ENCODE peak calls at places on chromosomes 7 and 10, in six cellular contexts. One of them, this sample, is unnamed. For H3K4me1, the result is how much of the 10 kb centered on the place peaks cover.

GRCh38 chr7:25098096-25099046 is 26.7 kb downstream of the CYCS start:
- DNase-seq in hepatocyte: peak
- DNase-seq in PC-3: peak
- DNase-seq in stomach: peak
- DNase-seq in Peyer's patch: peak
- DNase-seq in vagina: no peak
- DNase-seq in this sample: no peak

GRCh38 chr10:32253300-32253699 is 93.7 kb downstream of the EPC1 start:
- DNase-seq in stomach: peak
- DNase-seq in PC-3: peak
- DNase-seq in vagina: no peak
- DNase-seq in hepatocyte: peak
- DNase-seq in Peyer's patch: peak
- DNase-seq in this sample: no peak

GRCh38 chr7:12431886-12432285 is 28.2 kb upstream of the VWDE start:
- DNase-seq in hepatocyte: peak
- DNase-seq in vagina: no peak
- DNase-seq in Peyer's patch: no peak
- DNase-seq in PC-3: peak
- DNase-seq in stomach: peak
- DNase-seq in this sample: no peak

GRCh38 chr10:102322914-102323313 is 72.6 kb upstream of the NFKB2 start:
- DNase-seq in PC-3: no peak
- DNase-seq in stomach: no peak
- DNase-seq in Peyer's patch: peak
- DNase-seq in vagina: no peak
- DNase-seq in hepatocyte: no peak
- DNase-seq in this sample: no peak

GRCh38 chr10:45483002-45483401 is 109.0 kb downstream of the ALOX5 start:
- DNase-seq in Peyer's patch: no peak
- DNase-seq in vagina: no peak
- DNase-seq in hepatocyte: no peak
- DNase-seq in stomach: no peak
- DNase-seq in PC-3: no peak
- DNase-seq in this sample: no peak

GRCh38 chr10:8316284-8316683 is 261.8 kb downstream of the GATA3 start:
- DNase-seq in stomach: no peak
- DNase-seq in Peyer's patch: no peak
- DNase-seq in vagina: no peak
- DNase-seq in PC-3: no peak
- DNase-seq in hepatocyte: no peak
- DNase-seq in this sample: no peak

GRCh38 chr10:51685768-51686167 is 13.6 kb downstream of the CSTF2T start:
- DNase-seq in PC-3: peak
- DNase-seq in hepatocyte: no peak
- DNase-seq in Peyer's patch: no peak
- DNase-seq in stomach: no peak
- DNase-seq in vagina: no peak
- DNase-seq in this sample: no peak

GRCh38 chr10:110487411-110488123 is 10.1 kb upstream of the DUSP5 start:
- DNase-seq in Peyer's patch: no peak
- DNase-seq in stomach: no peak
- DNase-seq in hepatocyte: no peak
- DNase-seq in PC-3: peak
- DNase-seq in vagina: no peak
- DNase-seq in this sample: no peak

GRCh38 chr10:62106929-62107519 is 161.6 kb downstream of the RTKN2 start:
- DNase-seq in stomach: no peak
- DNase-seq in hepatocyte: no peak
- DNase-seq in Peyer's patch: no peak
- DNase-seq in PC-3: no peak
- DNase-seq in vagina: no peak
- DNase-seq in this sample: no peak

GRCh38 chr10:14648042-14648765 is 126.5 kb downstream of the FAM107B start:
- DNase-seq in PC-3: no peak
- DNase-seq in vagina: peak
- DNase-seq in stomach: peak
- DNase-seq in Peyer's patch: peak
- DNase-seq in hepatocyte: peak
- DNase-seq in this sample: no peak

GRCh38 chr7:73778801-73779389 is 8.8 kb upstream of the CLDN3 start:
- DNase-seq in stomach: no peak
- DNase-seq in PC-3: no peak
- DNase-seq in Peyer's patch: peak
- DNase-seq in vagina: no peak
- DNase-seq in hepatocyte: no peak
- DNase-seq in this sample: no peak

GRCh38 chr10:119742988-119743646 is 17.3 kb downstream of the INPP5F start:
- DNase-seq in hepatocyte: peak
- DNase-seq in stomach: no peak
- DNase-seq in Peyer's patch: no peak
- DNase-seq in PC-3: no peak
- DNase-seq in vagina: no peak
- DNase-seq in this sample: no peak

GRCh38 chr10:85724215-85724614 is 642.4 kb downstream of the GRID1 start:
- DNase-seq in PC-3: no peak
- DNase-seq in vagina: no peak
- DNase-seq in Peyer's patch: no peak
- DNase-seq in hepatocyte: no peak
- DNase-seq in stomach: no peak
- DNase-seq in this sample: no peak

GRCh38 chr7:44920119-44920518 is 34.8 kb upstream of the PURB start:
- DNase-seq in vagina: no peak
- DNase-seq in stomach: no peak
- DNase-seq in Peyer's patch: no peak
- DNase-seq in PC-3: no peak
- DNase-seq in hepatocyte: no peak
- DNase-seq in this sample: no peak

GRCh38 chr7:143250822-143251221 is 12.4 kb upstream of the GSTK1 start:
- DNase-seq in stomach: no peak
- DNase-seq in Peyer's patch: no peak
- DNase-seq in hepatocyte: no peak
- DNase-seq in vagina: no peak
- DNase-seq in PC-3: no peak
- DNase-seq in this sample: no peak

GRCh38 chr7:157479326-157479725 is 142.5 kb downstream of the DNAJB6 start:
- DNase-seq in stomach: no peak
- DNase-seq in PC-3: no peak
- DNase-seq in vagina: no peak
- DNase-seq in Peyer's patch: no peak
- DNase-seq in hepatocyte: no peak
- DNase-seq in this sample: no peak

GRCh38 chr7:157475601-157476000 is 138.8 kb downstream of the DNAJB6 start:
- DNase-seq in vagina: no peak
- DNase-seq in hepatocyte: no peak
- DNase-seq in Peyer's patch: peak
- DNase-seq in PC-3: no peak
- DNase-seq in stomach: peak
- DNase-seq in this sample: no peak

GRCh38 chr7:157476201-157476600 is 139.4 kb downstream of the DNAJB6 start:
- DNase-seq in vagina: no peak
- DNase-seq in PC-3: no peak
- DNase-seq in hepatocyte: no peak
- DNase-seq in stomach: peak
- DNase-seq in Peyer's patch: peak
- DNase-seq in this sample: no peak

GRCh38 chr7:157476654-157477549 is 140.1 kb downstream of the DNAJB6 start:
- DNase-seq in Peyer's patch: no peak
- DNase-seq in hepatocyte: no peak
- DNase-seq in vagina: no peak
- DNase-seq in stomach: no peak
- DNase-seq in PC-3: no peak
- DNase-seq in this sample: no peak

DNA sequence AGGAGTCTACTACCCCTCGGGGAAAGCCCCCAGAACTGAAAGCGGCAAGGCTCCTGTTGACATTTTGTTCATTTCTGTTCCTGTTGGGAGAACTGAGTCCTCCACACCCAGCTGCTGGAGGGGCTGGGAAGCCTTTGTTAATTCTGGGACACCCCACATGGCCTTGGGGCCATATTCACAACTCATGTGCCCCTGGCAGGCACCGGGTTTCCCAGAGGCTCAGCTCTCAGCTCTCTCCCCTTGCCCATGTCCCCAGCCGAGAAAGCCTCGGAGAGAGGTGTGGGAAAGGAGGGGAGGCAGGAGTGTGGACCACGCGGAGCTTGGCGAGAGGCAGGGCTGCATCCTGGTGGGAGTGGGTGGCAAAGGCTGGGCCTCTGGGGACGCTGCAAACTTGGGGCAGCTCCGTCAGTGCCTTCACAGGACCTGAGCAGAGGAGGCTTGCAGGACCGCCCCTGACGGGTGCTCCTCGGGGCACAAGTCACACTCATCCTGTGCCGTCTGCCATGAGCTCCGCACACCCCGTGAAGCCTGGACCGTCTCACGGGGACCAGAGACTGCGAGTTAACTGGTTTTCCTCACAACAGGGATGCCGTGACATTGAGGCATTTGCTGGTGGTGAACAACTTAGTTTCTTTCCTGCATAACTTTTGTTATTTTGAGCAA is 140.9 kb downstream of the DNAJB6 start:
- DNase-seq in Peyer's patch: no peak
- DNase-seq in PC-3: no peak
- DNase-seq in hepatocyte: no peak
- DNase-seq in stomach: no peak
- DNase-seq in vagina: no peak
- DNase-seq in this sample: no peak
- H3K4me3 ChIP-seq in Peyer's patch: no peak
- H3K4me3 ChIP-seq in PC-3: no peak
- H3K4me3 ChIP-seq in hepatocyte: no peak
- H3K4me3 ChIP-seq in stomach: no peak
- H3K4me3 ChIP-seq in vagina: no peak
- H3K4me3 ChIP-seq in this sample: no peak

GRCh38 chr10:37854606-37855005 is 2.8 kb downstream of the ZNF248 start:
- DNase-seq in vagina: no peak
- DNase-seq in Peyer's patch: no peak
- DNase-seq in hepatocyte: no peak
- DNase-seq in stomach: no peak
- DNase-seq in PC-3: peak
- DNase-seq in this sample: no peak
- H3K4me1 ChIP-seq in vagina: under half
- H3K4me1 ChIP-seq in Peyer's patch: under half
- H3K4me1 ChIP-seq in hepatocyte: under half
- H3K4me1 ChIP-seq in stomach: under half
- H3K4me1 ChIP-seq in PC-3: under half
- H3K4me1 ChIP-seq in this sample: under half

GRCh38 chr7:29194594-29195417 is at the start of gene CHN2:
- DNase-seq in vagina: no peak
- DNase-seq in hepatocyte: peak
- DNase-seq in stomach: peak
- DNase-seq in PC-3: peak
- DNase-seq in Peyer's patch: peak
- DNase-seq in this sample: peak
- TF ChIP-seq CTCF in vagina: no peak
- TF ChIP-seq CTCF in hepatocyte: no peak
- TF ChIP-seq CTCF in stomach: no peak
- TF ChIP-seq CTCF in PC-3: peak
- TF ChIP-seq CTCF in Peyer's patch: no peak
- TF ChIP-seq CTCF in this sample: no peak

DNA sequence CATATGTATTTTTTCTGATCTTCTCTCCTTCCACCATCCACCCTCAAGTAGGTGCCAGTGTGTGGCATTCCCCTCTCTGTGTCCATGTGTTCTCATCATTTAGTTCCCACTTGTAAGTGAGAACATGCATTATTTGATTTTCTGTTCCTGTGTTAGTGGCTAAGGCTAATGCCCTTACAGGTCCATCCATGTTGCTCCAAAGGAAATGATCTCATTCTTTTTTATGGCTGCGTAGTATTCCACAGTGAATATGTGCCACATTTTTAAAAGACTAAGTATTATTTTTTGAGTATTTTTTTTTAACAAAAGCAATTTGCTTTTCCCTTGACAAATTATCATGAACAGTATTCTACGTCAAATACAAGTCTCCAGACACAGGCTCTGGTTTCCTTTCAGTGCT is 86.4 kb upstream of the ZNF746 start:
- DNase-seq in stomach: no peak
- DNase-seq in vagina: no peak
- DNase-seq in PC-3: no peak
- DNase-seq in Peyer's patch: no peak
- DNase-seq in hepatocyte: no peak
- DNase-seq in this sample: no peak
- H3K4me3 ChIP-seq in stomach: no peak
- H3K4me3 ChIP-seq in vagina: no peak
- H3K4me3 ChIP-seq in PC-3: no peak
- H3K4me3 ChIP-seq in Peyer's patch: no peak
- H3K4me3 ChIP-seq in hepatocyte: no peak
- H3K4me3 ChIP-seq in this sample: no peak